ENCODE peak calls at places on chromosomes 7 and 10, in ten cellular contexts. P is choroid plexus epithelial cell; Q is foreskin fibroblast; V is AG04450; R is OCI-LY7; O is CD8-positive, alpha-beta T cell; H is cardiac fibroblast; I is adrenal gland; B is H9; T is mesothelial cell of epicardium. X is an unnamed sample.

GRCh38 chr7:128032605-128033235 is 1.5 kb upstream of the LRRC4 start:
- DNase-seq in R (no peak), I (peak; percentile 48), H (no peak), O (peak; percentile 24), B (peak; percentile 47), Q (peak; percentile 47), T (peak; percentile 47), V (no peak), P (peak; percentile 32), X (no peak)

GRCh38 chr10:61662794-61663259 is at the start of gene CABCOCO1:
- DNase-seq in R (no peak), P (peak; percentile 62), B (peak; percentile 84), Q (peak; percentile 83), T (peak; percentile 82), I (peak; percentile 71), V (no peak), H (peak; percentile 65), O (no peak), X (no peak)

GRCh38 chr7:24734306-24734705 is 23.0 kb downstream of the GSDME start:
- DNase-seq in B (no peak), Q (no peak), V (no peak), O (no peak), H (peak; percentile 53), I (no peak), T (no peak), R (no peak), P (peak; percentile 56), X (no peak)

GRCh38 chr7:21542891-21543527 is at the start of gene DNAH11:
- DNase-seq in T (peak; percentile 50), B (peak; percentile 86), V (no peak), H (peak; percentile 7), O (no peak), P (peak; percentile 28), R (no peak), I (peak; percentile 72), Q (peak; percentile 64), X (no peak)

GRCh38 chr10:1881636-1882035 is 144.3 kb upstream of the ADARB2 start:
- DNase-seq in T (no peak), H (no peak), V (no peak), B (no peak), P (no peak), I (no peak), R (no peak), Q (no peak), O (no peak), X (no peak)

GRCh38 chr10:28215930-28216329 is 86.9 kb downstream of the MPP7 start:
- DNase-seq in O (no peak), Q (no peak), I (no peak), B (no peak), T (no peak), H (no peak), V (no peak), R (no peak), P (no peak), X (no peak)

GRCh38 chr10:100528885-100529472 is 692 bp downstream of the NDUFB8 start:
- DNase-seq in V (no peak), O (no peak), P (no peak), I (no peak), Q (peak; percentile 36), B (no peak), T (no peak), H (no peak), R (peak; percentile 35), X (no peak)

GRCh38 chr10:30857803-30858202 is 173.9 kb downstream of the ZNF438 start:
- DNase-seq in I (no peak), T (no peak), O (no peak), V (no peak), Q (peak; percentile 85), H (peak; percentile 99), B (no peak), R (no peak), P (peak; percentile 91), X (no peak)

GRCh38 chr10:44706745-44707144 is 204.4 kb upstream of the TMEM72 start:
- DNase-seq in P (peak; percentile 83), B (no peak), Q (peak; percentile 96), V (peak; percentile 83), T (no peak), I (no peak), H (peak; percentile 83), O (no peak), R (no peak), X (no peak)

GRCh38 chr7:99762680-99763327 is 21.2 kb downstream of the CYP3A4 start:
- DNase-seq in R (no peak), V (peak; percentile 7), T (no peak), B (no peak), I (peak; percentile 53), Q (peak; percentile 96), P (peak; percentile 84), O (no peak), H (peak; percentile 47), X (no peak)

GRCh38 chr10:11439523-11440053 is 171.9 kb downstream of the USP6NL start:
- DNase-seq in P (no peak), V (no peak), I (no peak), Q (no peak), B (peak; percentile 11), H (no peak), R (no peak), T (peak; percentile 6), O (no peak), X (no peak)

GRCh38 chr7:157008206-157009169 is 2.0 kb downstream of the MNX1 start:
- DNase-seq in T (no peak), O (no peak), B (no peak), H (no peak), P (no peak), V (no peak), R (no peak), Q (no peak), I (no peak), X (no peak)

GRCh38 chr7:45421096-45421495 is 153.1 kb upstream of the ADCY1 start:
- DNase-seq in V (no peak), T (no peak), O (no peak), H (peak; percentile 20), P (peak; percentile 22), B (no peak), Q (peak; percentile 65), I (no peak), R (no peak), X (no peak)

GRCh38 chr7:43117025-43117424 is 4.6 kb downstream of the HECW1 start:
- DNase-seq in T (no peak), R (no peak), Q (no peak), B (no peak), O (no peak), H (no peak), P (peak; percentile 15), V (no peak), I (no peak), X (no peak)

GRCh38 chr7:87056346-87056745 is 3.1 kb downstream of the ELAPOR2 start:
- DNase-seq in P (no peak), I (no peak), V (no peak), H (peak; percentile 1), B (no peak), T (no peak), O (no peak), Q (no peak), R (no peak), X (no peak)

DNA sequence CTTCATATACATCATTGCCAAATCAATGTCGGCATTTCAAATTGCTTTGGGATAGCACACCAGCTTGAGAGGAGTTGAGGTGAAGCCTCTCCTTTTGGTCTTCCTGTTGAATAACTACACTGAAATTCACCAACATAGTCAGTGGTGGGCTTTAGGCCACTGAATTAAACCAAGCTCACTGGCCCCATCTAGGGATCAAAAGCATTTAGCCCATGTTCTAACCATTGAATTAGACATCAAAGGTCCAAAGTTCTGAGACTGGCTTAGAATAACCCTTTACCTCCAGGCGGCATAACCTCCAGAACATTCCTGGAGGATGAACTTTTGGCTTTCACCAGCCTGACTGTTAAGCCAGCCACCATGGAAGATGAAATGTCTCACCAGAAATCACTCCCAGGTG is 54.6 kb downstream of the BPGM start:
- DNase-seq in V (no peak), Q (peak; percentile 65), B (no peak), P (peak; percentile 79), R (peak; percentile 60), O (peak; percentile 38), I (no peak), H (peak; percentile 55), T (no peak), X (no peak)
- TF ChIP-seq CTCF in V (peak; percentile 57), Q (peak; percentile 36), B (peak; percentile 66), P (peak; percentile 68), R (peak; percentile 78), O (peak; percentile 32), I (no peak), H (peak; percentile 52), T (no peak), X (peak; percentile 64)

GRCh38 chr7:68063171-68063570 is 1066.5 kb downstream of the TYW1 start:
- DNase-seq in R (no peak), T (no peak), B (peak; percentile 49), P (no peak), O (no peak), Q (no peak), V (no peak), I (no peak), H (no peak), X (no peak)
- TF ChIP-seq CTCF in R (peak; percentile 56), T (peak; percentile 44), B (peak; percentile 72), P (peak; percentile 13), O (no peak), Q (no peak), V (no peak), I (peak; percentile 35), H (no peak), X (peak; percentile 69)

DNA sequence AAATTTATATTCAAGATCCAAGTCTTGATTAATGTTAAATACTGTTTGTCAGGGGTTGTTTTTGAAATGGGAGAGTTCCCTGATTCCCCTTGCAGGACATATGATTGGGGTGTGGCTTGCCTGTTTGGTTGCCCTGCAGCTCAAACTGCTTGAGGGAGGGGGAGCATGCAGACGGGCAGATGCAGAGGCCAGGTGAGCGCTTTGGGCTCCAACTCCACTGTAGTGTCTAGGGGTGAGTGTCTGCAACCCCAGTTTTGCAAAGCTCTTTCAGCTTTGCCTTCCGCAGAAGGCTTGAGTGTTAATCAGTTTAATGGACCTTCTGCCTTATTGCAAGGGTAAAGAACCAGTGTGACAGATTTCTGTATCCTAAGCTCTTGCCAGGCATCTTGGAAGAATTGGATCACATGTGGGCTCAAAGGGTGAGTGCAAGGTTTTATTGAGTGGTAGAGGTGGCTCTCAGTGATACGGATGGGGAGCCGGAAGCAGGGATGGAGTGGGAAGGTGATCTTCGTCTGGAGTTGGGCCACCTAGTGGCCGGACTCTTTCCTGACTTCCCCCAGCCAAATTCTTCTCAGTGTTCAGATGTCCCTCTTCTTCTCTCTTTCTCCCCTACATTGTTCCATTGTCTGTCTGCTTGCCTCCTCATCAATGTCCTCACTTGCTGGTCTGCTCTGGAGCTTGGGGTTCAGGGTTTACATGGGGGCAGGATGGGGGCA is 479.7 kb downstream of the ATRNL1 start:
- DNase-seq in Q (no peak), T (no peak), V (no peak), P (no peak), H (no peak), O (no peak), I (no peak), R (no peak), B (peak; percentile 68), X (peak; percentile 8)
- TF ChIP-seq CTCF in Q (peak; percentile 10), T (peak; percentile 24), V (peak; percentile 32), P (peak; percentile 50), H (no peak), O (no peak), I (no peak), R (peak; percentile 69), B (peak; percentile 71), X (peak; percentile 64)

GRCh38 chr7:15323545-15323944 is 238.3 kb downstream of the AGMO start:
- DNase-seq in T (no peak), V (no peak), O (no peak), P (no peak), R (no peak), Q (peak; percentile 22), H (peak; percentile 43), B (no peak), I (no peak), X (no peak)

GRCh38 chr7:15330943-15331342 is 230.9 kb downstream of the AGMO start:
- DNase-seq in H (no peak), B (no peak), P (no peak), O (no peak), T (no peak), Q (peak; percentile 28), R (no peak), I (no peak), V (no peak), X (no peak)

GRCh38 chr7:15326044-15326644 is 235.7 kb downstream of the AGMO start:
- DNase-seq in P (peak; percentile 74), I (no peak), V (peak; percentile 3), Q (peak; percentile 70), H (peak; percentile 54), T (no peak), B (no peak), R (peak; percentile 1), O (no peak), X (peak; percentile 25)
- TF ChIP-seq CTCF in P (peak; percentile 72), I (no peak), V (peak; percentile 70), Q (peak; percentile 56), H (peak; percentile 69), T (no peak), B (peak; percentile 76), R (peak; percentile 80), O (no peak), X (peak; percentile 67)

X was measured in Panc1.